ENCODE peak calls at places on chromosomes 6 and 20, in six cellular contexts. One of them, this sample, is unnamed.

GRCh38 chr20:54397292-54398155 is 77.9 kb upstream of the DOK5 start:
- DNase-seq in KBM-7: no peak
- DNase-seq in stimulated activated CD4-positive, alpha-beta T cell treated with anti-CD3 and anti-CD28 coated beads, Interleukin-2, amount 100 ng/mL, for 48 hours: no peak
- DNase-seq in iris pigment epithelial cell: no peak
- DNase-seq in RWPE1: no peak
- DNase-seq in WTC11: no peak
- DNase-seq in this sample: no peak

GRCh38 chr6:73713426-73714147 is 17.6 kb downstream of the CD109 start:
- DNase-seq in KBM-7: peak
- DNase-seq in stimulated activated CD4-positive, alpha-beta T cell treated with anti-CD3 and anti-CD28 coated beads, Interleukin-2, amount 100 ng/mL, for 48 hours: no peak
- DNase-seq in iris pigment epithelial cell: no peak
- DNase-seq in RWPE1: no peak
- DNase-seq in WTC11: no peak
- DNase-seq in this sample: no peak

GRCh38 chr6:125753218-125753936 is 3.9 kb downstream of the HEY2 start:
- DNase-seq in KBM-7: peak
- DNase-seq in stimulated activated CD4-positive, alpha-beta T cell treated with anti-CD3 and anti-CD28 coated beads, Interleukin-2, amount 100 ng/mL, for 48 hours: no peak
- DNase-seq in iris pigment epithelial cell: peak
- DNase-seq in RWPE1: no peak
- DNase-seq in WTC11: no peak
- DNase-seq in this sample: no peak

GRCh38 chr6:41635365-41635764 is 2.9 kb upstream of the MDFI start:
- DNase-seq in KBM-7: no peak
- DNase-seq in stimulated activated CD4-positive, alpha-beta T cell treated with anti-CD3 and anti-CD28 coated beads, Interleukin-2, amount 100 ng/mL, for 48 hours: no peak
- DNase-seq in iris pigment epithelial cell: no peak
- DNase-seq in RWPE1: no peak
- DNase-seq in WTC11: no peak
- DNase-seq in this sample: no peak

GRCh38 chr6:1595271-1596087 is 14.2 kb upstream of the FOXC1 start:
- DNase-seq in KBM-7: no peak
- DNase-seq in stimulated activated CD4-positive, alpha-beta T cell treated with anti-CD3 and anti-CD28 coated beads, Interleukin-2, amount 100 ng/mL, for 48 hours: no peak
- DNase-seq in iris pigment epithelial cell: no peak
- DNase-seq in RWPE1: no peak
- DNase-seq in WTC11: no peak
- DNase-seq in this sample: no peak

GRCh38 chr6:35048031-35048613 is 93.0 kb downstream of the TCP11 start:
- DNase-seq in KBM-7: peak
- DNase-seq in stimulated activated CD4-positive, alpha-beta T cell treated with anti-CD3 and anti-CD28 coated beads, Interleukin-2, amount 100 ng/mL, for 48 hours: no peak
- DNase-seq in iris pigment epithelial cell: no peak
- DNase-seq in RWPE1: no peak
- DNase-seq in WTC11: no peak
- DNase-seq in this sample: peak

GRCh38 chr6:82773061-82773717 is 292.5 kb downstream of the UBE3D start:
- DNase-seq in KBM-7: no peak
- DNase-seq in stimulated activated CD4-positive, alpha-beta T cell treated with anti-CD3 and anti-CD28 coated beads, Interleukin-2, amount 100 ng/mL, for 48 hours: no peak
- DNase-seq in iris pigment epithelial cell: no peak
- DNase-seq in RWPE1: no peak
- DNase-seq in WTC11: no peak
- DNase-seq in this sample: no peak

GRCh38 chr6:116536216-116536621 is 9.3 kb downstream of the TRAPPC3L start:
- DNase-seq in KBM-7: peak
- DNase-seq in stimulated activated CD4-positive, alpha-beta T cell treated with anti-CD3 and anti-CD28 coated beads, Interleukin-2, amount 100 ng/mL, for 48 hours: peak
- DNase-seq in iris pigment epithelial cell: peak
- DNase-seq in RWPE1: peak
- DNase-seq in WTC11: no peak
- DNase-seq in this sample: peak

GRCh38 chr20:63881451-63882226 is 13.3 kb upstream of the DNAJC5 start:
- DNase-seq in KBM-7: no peak
- DNase-seq in stimulated activated CD4-positive, alpha-beta T cell treated with anti-CD3 and anti-CD28 coated beads, Interleukin-2, amount 100 ng/mL, for 48 hours: no peak
- DNase-seq in iris pigment epithelial cell: no peak
- DNase-seq in RWPE1: no peak
- DNase-seq in WTC11: no peak
- DNase-seq in this sample: no peak

GRCh38 chr20:58570181-58570859 is 55.1 kb upstream of the APCDD1L start:
- DNase-seq in KBM-7: no peak
- DNase-seq in stimulated activated CD4-positive, alpha-beta T cell treated with anti-CD3 and anti-CD28 coated beads, Interleukin-2, amount 100 ng/mL, for 48 hours: no peak
- DNase-seq in iris pigment epithelial cell: no peak
- DNase-seq in RWPE1: no peak
- DNase-seq in WTC11: no peak
- DNase-seq in this sample: no peak

GRCh38 chr6:125752773-125753172 is 3.3 kb downstream of the HEY2 start:
- DNase-seq in KBM-7: no peak
- DNase-seq in stimulated activated CD4-positive, alpha-beta T cell treated with anti-CD3 and anti-CD28 coated beads, Interleukin-2, amount 100 ng/mL, for 48 hours: no peak
- DNase-seq in iris pigment epithelial cell: no peak
- DNase-seq in RWPE1: no peak
- DNase-seq in WTC11: no peak
- DNase-seq in this sample: no peak

GRCh38 chr20:58650181-58650775 is 805 bp upstream of the STX16 start:
- DNase-seq in KBM-7: no peak
- DNase-seq in stimulated activated CD4-positive, alpha-beta T cell treated with anti-CD3 and anti-CD28 coated beads, Interleukin-2, amount 100 ng/mL, for 48 hours: no peak
- DNase-seq in iris pigment epithelial cell: no peak
- DNase-seq in RWPE1: no peak
- DNase-seq in WTC11: no peak
- DNase-seq in this sample: no peak

GRCh38 chr6:26045046-26045938 is 41.9 kb upstream of the HFE start:
- DNase-seq in KBM-7: no peak
- DNase-seq in stimulated activated CD4-positive, alpha-beta T cell treated with anti-CD3 and anti-CD28 coated beads, Interleukin-2, amount 100 ng/mL, for 48 hours: peak
- DNase-seq in iris pigment epithelial cell: peak
- DNase-seq in RWPE1: peak
- DNase-seq in WTC11: peak
- DNase-seq in this sample: peak

This sample was measured in HL-60.